ENCODE peak calls at places on chromosome 2, in four cellular contexts. V is PC-9, I is IMR-90, U is RWPE1. H is an unnamed sample.

GRCh38 chr2:240686460-240686859 is 3.8 kb upstream of the AQP12B start:
- DNase-seq in V (no peak), I (no peak), U (no peak), H (no peak)

GRCh38 chr2:1544478-1545069 is 131.3 kb downstream of the TPO start:
- DNase-seq in V (no peak), I (peak), U (no peak), H (no peak)

GRCh38 chr2:98910349-98911125 is 25.5 kb downstream of the CRACDL start:
- DNase-seq in V (no peak), I (no peak), U (no peak), H (no peak)

GRCh38 chr2:104938226-104938941 is 84.5 kb downstream of the POU3F3 start:
- DNase-seq in V (no peak), I (no peak), U (no peak), H (no peak)

GRCh38 chr2:39730685-39731302 is 48.3 kb downstream of the THUMPD2 start:
- DNase-seq in V (peak), I (peak), U (peak), H (no peak)

GRCh38 chr2:95057535-95058453 is 32.3 kb downstream of the MAL start:
- DNase-seq in V (no peak), I (no peak), U (no peak), H (no peak)

GRCh38 chr2:20169796-20170467 is 55.0 kb downstream of the SDC1 start:
- DNase-seq in V (no peak), I (no peak), U (no peak), H (no peak)

GRCh38 chr2:192379736-192380135 is 185.0 kb upstream of the TMEFF2 start:
- DNase-seq in V (no peak), I (no peak), U (no peak), H (no peak)

GRCh38 chr2:2800001-2800400 is 468.9 kb upstream of the MYT1L start:
- DNase-seq in V (no peak), I (no peak), U (no peak), H (no peak)

GRCh38 chr2:230956827-230957755 is 32.0 kb upstream of the GPR55 start:
- DNase-seq in V (no peak), I (peak), U (peak), H (peak)

GRCh38 chr2:119672161-119672862 is 6.7 kb upstream of the TMEM177 start:
- DNase-seq in V (no peak), I (no peak), U (no peak), H (no peak)

GRCh38 chr2:221588306-221588985 is 16.3 kb upstream of the EPHA4 start:
- DNase-seq in V (no peak), I (no peak), U (no peak), H (no peak)

GRCh38 chr2:23418490-23418911 is 33.5 kb downstream of the KLHL29 start:
- DNase-seq in V (no peak), I (peak), U (peak), H (no peak)

GRCh38 chr2:130754811-130755210 is 529 bp upstream of the AMER3 start:
- DNase-seq in V (no peak), I (no peak), U (no peak), H (no peak)

GRCh38 chr2:237269121-237269875 is 144.7 kb downstream of the COL6A3 start:
- DNase-seq in V (no peak), I (peak), U (no peak), H (no peak)

GRCh38 chr2:20506281-20506685 is 59.4 kb downstream of the RHOB start:
- DNase-seq in V (peak), I (peak), U (no peak), H (no peak)

GRCh38 chr2:83365476-83365875 is 1093.6 kb downstream of the SUCLG1 start:
- DNase-seq in V (no peak), I (no peak), U (no peak), H (no peak)

GRCh38 chr2:48110497-48110896 is 204.2 kb upstream of the FBXO11 start:
- DNase-seq in V (no peak), I (no peak), U (no peak), H (peak)

GRCh38 chr2:221705478-221705877 is 133.4 kb upstream of the EPHA4 start:
- DNase-seq in V (no peak), I (no peak), U (no peak), H (no peak)

GRCh38 chr2:171341394-171341793 is 92.4 kb downstream of the METTL8 start:
- DNase-seq in V (no peak), I (no peak), U (no peak), H (no peak)

GRCh38 chr2:56199492-56199891 is 15.7 kb downstream of the CCDC85A start:
- DNase-seq in V (no peak), I (peak), U (no peak), H (no peak)

GRCh38 chr2:103667335-103667884 is 905.6 kb downstream of the TMEM182 start:
- DNase-seq in V (no peak), I (no peak), U (no peak), H (no peak)

GRCh38 chr2:216803803-216804202 is 56.1 kb downstream of the TNP1 start:
- DNase-seq in V (no peak), I (no peak), U (no peak), H (no peak)

GRCh38 chr2:55511508-55512124 is 7.9 kb upstream of the CFAP36 start:
- DNase-seq in V (no peak), I (peak), U (peak), H (no peak)

GRCh38 chr2:177024760-177025159 is 187.8 kb upstream of the HNRNPA3 start:
- DNase-seq in V (no peak), I (no peak), U (no peak), H (no peak)

GRCh38 chr2:119749405-119750066 is 10.2 kb upstream of the PTPN4 start:
- DNase-seq in V (no peak), I (peak), U (peak), H (no peak)

GRCh38 chr2:232888099-232888836 is 18.2 kb downstream of the SNORC start:
- DNase-seq in V (no peak), I (no peak), U (no peak), H (no peak)

GRCh38 chr2:239046822-239047221 is 198.9 kb downstream of the TWIST2 start:
- DNase-seq in V (no peak), I (no peak), U (no peak), H (no peak)

GRCh38 chr2:188028739-188029138 is 262.9 kb upstream of the GULP1 start:
- DNase-seq in V (no peak), I (no peak), U (no peak), H (no peak)

GRCh38 chr2:187775651-187776050 is 221.4 kb upstream of the TFPI start:
- DNase-seq in V (no peak), I (peak), U (no peak), H (no peak)

GRCh38 chr2:84963692-84964405 is 7.1 kb upstream of the KCMF1 start:
- DNase-seq in V (peak), I (peak), U (no peak), H (no peak)

GRCh38 chr2:199459286-199460100 is 1.8 kb upstream of the SATB2 start:
- DNase-seq in V (peak), I (peak), U (peak), H (peak)

GRCh38 chr2:240219208-240219890 is 78.9 kb upstream of the OTOS start:
- DNase-seq in V (no peak), I (no peak), U (no peak), H (no peak)

GRCh38 chr2:70089220-70089945 is 2.1 kb downstream of the PCBP1 start:
- DNase-seq in V (no peak), I (no peak), U (no peak), H (no peak)

GRCh38 chr2:26356771-26357170 is 10.2 kb upstream of the ADGRF3 start:
- DNase-seq in V (no peak), I (peak), U (no peak), H (no peak)

GRCh38 chr2:176852667-176853066 is 359.9 kb upstream of the HNRNPA3 start:
- DNase-seq in V (no peak), I (no peak), U (no peak), H (no peak)

GRCh38 chr2:66577331-66578041 is 142.6 kb downstream of the MEIS1 start:
- DNase-seq in V (no peak), I (peak), U (no peak), H (no peak)
- H3K27ac ChIP-seq in V (no peak), I (peak), U (peak), H (no peak)

DNA sequence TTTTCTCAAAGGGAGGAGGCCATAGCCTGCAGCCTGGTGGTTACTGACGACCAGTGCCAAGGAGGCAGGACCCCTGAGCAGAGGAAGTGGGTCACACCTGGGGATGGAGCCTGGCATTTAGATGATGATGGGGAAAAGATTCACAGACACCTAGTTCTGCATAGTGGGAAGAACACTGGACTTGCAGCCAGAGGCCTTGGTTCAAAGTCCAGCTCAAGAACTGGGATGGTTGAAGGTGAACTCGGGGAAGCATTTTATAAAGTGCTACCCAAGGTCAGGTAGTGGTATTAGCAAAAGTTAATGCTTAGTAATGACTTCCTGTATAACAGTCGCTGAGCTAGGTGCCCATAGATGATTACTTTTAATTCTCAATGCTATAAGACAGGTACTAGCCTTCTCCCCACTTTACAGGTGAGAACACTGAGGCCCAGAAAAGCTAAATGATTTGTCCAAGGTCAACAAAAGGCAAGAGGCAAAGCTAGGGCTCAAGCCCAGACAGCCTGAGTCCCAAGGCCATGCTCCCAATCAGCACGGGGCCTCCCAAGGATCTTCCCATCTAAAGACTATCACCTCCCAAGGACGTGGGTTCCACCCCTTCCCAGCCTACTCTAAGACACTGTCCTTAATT is 134.4 kb downstream of the TNS1 start:
- DNase-seq in V (no peak), I (no peak), U (no peak), H (no peak)
- H3K27ac ChIP-seq in V (no peak), I (no peak), U (no peak), H (no peak)

GRCh38 chr2:197890160-197890559 is 85.8 kb downstream of the PLCL1 start:
- DNase-seq in V (no peak), I (no peak), U (no peak), H (no peak)

GRCh38 chr2:197897944-197898678 is 93.7 kb downstream of the PLCL1 start:
- DNase-seq in V (no peak), I (no peak), U (no peak), H (no peak)

GRCh38 chr2:197894751-197895274 is 90.4 kb downstream of the PLCL1 start:
- DNase-seq in V (no peak), I (no peak), U (no peak), H (no peak)

GRCh38 chr2:197891897-197892442 is 87.6 kb downstream of the PLCL1 start:
- DNase-seq in V (no peak), I (no peak), U (no peak), H (no peak)

GRCh38 chr2:197893403-197894177 is 89.2 kb downstream of the PLCL1 start:
- DNase-seq in V (no peak), I (no peak), U (no peak), H (no peak)
- H3K27ac ChIP-seq in V (no peak), I (no peak), U (no peak), H (no peak)

GRCh38 chr2:66445781-66446177 is 10.9 kb downstream of the MEIS1 start:
- DNase-seq in V (no peak), I (no peak), U (no peak), H (no peak)

GRCh38 chr2:66446924-66447323 is 12.0 kb downstream of the MEIS1 start:
- DNase-seq in V (no peak), I (no peak), U (no peak), H (no peak)

GRCh38 chr2:66445076-66445724 is 10.3 kb downstream of the MEIS1 start:
- DNase-seq in V (no peak), I (no peak), U (no peak), H (no peak)

GRCh38 chr2:66447676-66448075 is 12.8 kb downstream of the MEIS1 start:
- DNase-seq in V (no peak), I (no peak), U (no peak), H (no peak)

DNA sequence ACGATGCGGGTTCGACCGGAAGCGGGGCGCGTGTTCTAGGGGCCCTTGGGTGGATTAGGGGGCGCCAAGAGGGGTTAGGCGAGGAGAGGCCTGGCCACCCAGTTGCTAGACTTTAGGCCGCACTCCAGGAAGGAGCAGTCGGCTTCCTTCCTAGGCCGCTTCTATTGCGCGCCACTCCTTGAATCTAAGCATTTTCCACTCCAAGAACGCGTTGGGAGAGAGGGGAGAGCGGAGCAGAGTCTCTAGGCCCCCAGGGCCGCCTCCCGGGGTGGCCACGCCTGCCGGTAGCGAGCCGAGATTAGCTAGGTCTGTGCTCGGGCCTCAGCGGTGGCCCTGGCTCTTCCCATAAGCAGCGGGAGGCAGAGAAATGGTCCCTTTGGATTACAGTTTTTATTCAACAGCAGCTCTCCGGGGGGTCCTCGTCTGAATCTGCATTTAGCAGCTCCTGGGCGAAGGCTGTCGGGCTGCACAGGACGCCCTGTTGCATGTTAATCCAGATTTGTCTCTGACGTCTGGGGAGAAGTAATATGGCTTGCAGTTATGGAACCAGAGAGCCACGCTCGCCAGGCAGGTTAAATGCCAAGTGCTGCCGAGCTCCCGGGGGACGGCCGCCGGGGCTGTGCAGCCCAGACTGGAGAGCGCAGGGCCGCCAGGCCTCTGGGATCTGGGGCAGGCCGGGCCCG is 11.4 kb downstream of the MEIS1 start:
- DNase-seq in V (no peak), I (no peak), U (no peak), H (no peak)
- H3K27ac ChIP-seq in V (no peak), I (peak), U (no peak), H (peak)

GRCh38 chr2:144515425-144515693 is 4.6 kb downstream of the ZEB2 start:
- DNase-seq in V (no peak), I (peak), U (no peak), H (no peak)

GRCh38 chr2:144515694-144516416 is 4.1 kb downstream of the ZEB2 start:
- DNase-seq in V (no peak), I (no peak), U (no peak), H (no peak)

GRCh38 chr2:144517825-144518699 is 1.9 kb downstream of the ZEB2 start:
- DNase-seq in V (no peak), I (no peak), U (no peak), H (no peak)

GRCh38 chr2:144516981-144517824 is 2.7 kb downstream of the ZEB2 start:
- DNase-seq in V (peak), I (peak), U (peak), H (peak)

GRCh38 chr2:144516417-144516980 is 3.4 kb downstream of the ZEB2 start:
- DNase-seq in V (no peak), I (no peak), U (no peak), H (no peak)
- H3K27ac ChIP-seq in V (no peak), I (peak), U (peak), H (no peak)

GRCh38 chr2:162198239-162198638 is 45.0 kb downstream of the FAP start:
- DNase-seq in V (no peak), I (peak), U (no peak), H (no peak)

GRCh38 chr2:162199913-162200312 is 43.3 kb downstream of the FAP start:
- DNase-seq in V (no peak), I (no peak), U (no peak), H (no peak)

GRCh38 chr2:162200636-162201035 is 42.6 kb downstream of the FAP start:
- DNase-seq in V (no peak), I (no peak), U (no peak), H (no peak)

GRCh38 chr2:162196611-162197010 is 44.6 kb upstream of the GCG start:
- DNase-seq in V (no peak), I (peak), U (peak), H (no peak)

GRCh38 chr2:162197095-162197825 is 45.2 kb upstream of the GCG start:
- DNase-seq in V (no peak), I (peak), U (peak), H (no peak)
- H3K27ac ChIP-seq in V (no peak), I (peak), U (no peak), H (no peak)

H was measured in epithelial cell of prostate.